ENCODE peak calls at places on chromosomes 5 and 9, in four cellular contexts. K is HCT116, U is psoas muscle, M is H54. F is an unnamed sample.

GRCh38 chr5:436641-436975 is 6.4 kb upstream of the EXOC3 start:
- DNase-seq in K (no peak), U (no peak), M (no peak), F (no peak)

GRCh38 chr9:122329592-122329991 is 41.2 kb upstream of the PTGS1 start:
- DNase-seq in K (no peak), U (no peak), M (no peak), F (no peak)

GRCh38 chr9:4297795-4298254 is 2.0 kb downstream of the GLIS3 start:
- DNase-seq in K (no peak), U (peak), M (no peak), F (peak)

GRCh38 chr5:179618923-179619554 is 4.4 kb downstream of the HNRNPH1 start:
- DNase-seq in K (no peak), U (no peak), M (no peak), F (no peak)

GRCh38 chr5:137374110-137374853 is 124.8 kb downstream of the SPOCK1 start:
- DNase-seq in K (no peak), U (no peak), M (no peak), F (no peak)

GRCh38 chr5:173329370-173330150 is 1.3 kb upstream of the STC2 start:
- DNase-seq in K (peak), U (no peak), M (no peak), F (no peak)

GRCh38 chr5:92401492-92401891 is 1018.4 kb upstream of the ARRDC3 start:
- DNase-seq in K (no peak), U (no peak), M (no peak), F (no peak)

GRCh38 chr9:128118472-128118857 is 9.1 kb downstream of the PTGES2 start:
- DNase-seq in K (no peak), U (no peak), M (no peak), F (no peak)

GRCh38 chr5:145980257-145980656 is 43.9 kb downstream of the SH3RF2 start:
- DNase-seq in K (no peak), U (no peak), M (no peak), F (no peak)

GRCh38 chr9:116868212-116868611 is 181.1 kb downstream of the TRIM32 start:
- DNase-seq in K (no peak), U (no peak), M (no peak), F (no peak)

GRCh38 chr5:142860291-142860690 is 90.1 kb downstream of the ARHGAP26 start:
- DNase-seq in K (no peak), U (no peak), M (no peak), F (no peak)

GRCh38 chr5:112551437-112552018 is 132.5 kb upstream of the EPB41L4A start:
- DNase-seq in K (peak), U (no peak), M (peak), F (no peak)

GRCh38 chr9:134492281-134492691 is 149.3 kb upstream of the COL5A1 start:
- DNase-seq in K (no peak), U (peak), M (no peak), F (no peak)

GRCh38 chr9:100774326-100774725 is 196.4 kb downstream of the CAVIN4 start:
- DNase-seq in K (no peak), U (no peak), M (no peak), F (no peak)

GRCh38 chr9:112322701-112323377 is 10.6 kb downstream of the PTBP3 start:
- DNase-seq in K (no peak), U (no peak), M (no peak), F (no peak)

GRCh38 chr9:84101892-84102632 is 121.5 kb downstream of the RMI1 start:
- DNase-seq in K (no peak), U (no peak), M (no peak), F (no peak)

GRCh38 chr9:121976751-121977150 is 116.4 kb downstream of the TTLL11 start:
- DNase-seq in K (no peak), U (no peak), M (peak), F (no peak)

GRCh38 chr5:173429489-173430150 is 101.4 kb upstream of the STC2 start:
- DNase-seq in K (no peak), U (no peak), M (no peak), F (no peak)

GRCh38 chr5:169805527-169805934 is 168.5 kb downstream of the DOCK2 start:
- DNase-seq in K (no peak), U (no peak), M (no peak), F (no peak)

GRCh38 chr9:98172604-98173003 is 19.8 kb downstream of the CORO2A start:
- DNase-seq in K (no peak), U (no peak), M (no peak), F (no peak)

GRCh38 chr9:129556576-129557191 is 64.2 kb downstream of the C9orf50 start:
- DNase-seq in K (no peak), U (no peak), M (no peak), F (no peak)

F was measured in lower lobe of right lung.